ENCODE peak calls at places on chromosome 10, in four cellular contexts. S is right cardiac atrium, F is progenitor cell of endocrine pancreas, G is transverse colon. O is an unnamed sample.

GRCh38 chr10:98246911-98247820 is 20.8 kb downstream of the LOXL4 start:
- DNase-seq in S (no peak), F (no peak), G (no peak), O (no peak)

GRCh38 chr10:112221545-112221944 is 38.0 kb upstream of the GPAM start:
- DNase-seq in S (no peak), F (no peak), G (no peak), O (no peak)

GRCh38 chr10:15579605-15580004 is 140.1 kb downstream of the ITGA8 start:
- DNase-seq in S (no peak), F (no peak), G (no peak), O (no peak)

GRCh38 chr10:636769-637168 is 52.7 kb downstream of the DIP2C start:
- DNase-seq in S (no peak), F (no peak), G (no peak), O (no peak)

GRCh38 chr10:15775513-15775912 is 55.8 kb upstream of the ITGA8 start:
- DNase-seq in S (no peak), F (no peak), G (no peak), O (no peak)

GRCh38 chr10:10045765-10046028 is 972.0 kb upstream of the CELF2 start:
- DNase-seq in S (no peak), F (no peak), G (no peak), O (no peak)

GRCh38 chr10:80122746-80123145 is 9.8 kb upstream of the PLAC9 start:
- DNase-seq in S (no peak), F (no peak), G (no peak), O (no peak)

GRCh38 chr10:115992554-115992953 is 280.5 kb downstream of the GFRA1 start:
- DNase-seq in S (no peak), F (no peak), G (no peak), O (no peak)

GRCh38 chr10:25820496-25821415 is 113.3 kb upstream of the MYO3A start:
- DNase-seq in S (no peak), F (no peak), G (no peak), O (no peak)

GRCh38 chr10:71805776-71806705 is 32.7 kb upstream of the VSIR start:
- DNase-seq in S (no peak), F (no peak), G (peak), O (no peak)

GRCh38 chr10:124252097-124252715 is 158.8 kb upstream of the CHST15 start:
- DNase-seq in S (no peak), F (no peak), G (no peak), O (no peak)

GRCh38 chr10:118310822-118311221 is 31.3 kb downstream of the FAM204A start:
- DNase-seq in S (no peak), F (no peak), G (no peak), O (no peak)

GRCh38 chr10:91422915-91423314 is 12.8 kb downstream of the HECTD2 start:
- DNase-seq in S (no peak), F (no peak), G (no peak), O (no peak)

GRCh38 chr10:21078410-21079329 is 181.6 kb upstream of the NEBL start:
- DNase-seq in S (peak), F (peak), G (peak), O (no peak)

GRCh38 chr10:10138685-10139084 is 879.0 kb upstream of the CELF2 start:
- DNase-seq in S (no peak), F (no peak), G (no peak), O (no peak)

GRCh38 chr10:9342865-9343450 is 1288.5 kb downstream of the GATA3 start:
- DNase-seq in S (no peak), F (no peak), G (no peak), O (no peak)

GRCh38 chr10:12081879-12082560 is 13.3 kb downstream of the DHTKD1 start:
- DNase-seq in S (no peak), F (no peak), G (no peak), O (no peak)

GRCh38 chr10:33334170-33334838 is at the start of gene NRP1:
- DNase-seq in S (peak), F (no peak), G (peak), O (peak)

GRCh38 chr10:4889959-4890358 is 64.0 kb downstream of the AKR1E2 start:
- DNase-seq in S (no peak), F (no peak), G (no peak), O (no peak)

GRCh38 chr10:132365102-132365501 is 31.9 kb upstream of the PWWP2B start:
- DNase-seq in S (no peak), F (no peak), G (no peak), O (no peak)

O was measured in GM12892.